ENCODE peak calls at places on chromosomes 7 and 10, in eight cellular contexts. I is HFF-Myc, X is fibroblast of lung, T is thoracic aorta, V is dorsolateral prefrontal cortex, C is endothelial cell, D is A549, U is H9. P is an unnamed sample.

GRCh38 chr7:131897016-131897789 is 340.8 kb upstream of the PODXL start:
- DNase-seq in U (peak), T (no peak), V (no peak), X (peak), I (peak), C (no peak), D (peak), P (no peak)

GRCh38 chr7:92754756-92755581 is 81.4 kb downstream of the CDK6 start:
- DNase-seq in U (no peak), I (no peak), T (no peak), C (no peak), X (peak), V (peak), D (no peak), P (no peak)

GRCh38 chr10:21929070-21929469 is 74.5 kb downstream of the DNAJC1 start:
- DNase-seq in D (no peak), V (no peak), U (no peak), C (no peak), I (no peak), X (peak), T (no peak), P (no peak)

GRCh38 chr7:69654381-69654780 is 56.1 kb downstream of the AUTS2 start:
- DNase-seq in U (no peak), D (no peak), I (no peak), C (no peak), V (no peak), T (no peak), X (no peak), P (no peak)

GRCh38 chr7:47712416-47712815 is 130.5 kb upstream of the TNS3 start:
- DNase-seq in X (no peak), V (no peak), U (no peak), I (no peak), D (no peak), C (no peak), T (no peak), P (no peak)

GRCh38 chr7:282621-283020 is 7.3 kb upstream of the FOXL3 start:
- DNase-seq in V (no peak), I (no peak), U (no peak), C (no peak), T (no peak), X (no peak), D (no peak), P (no peak)

GRCh38 chr10:124722812-124723783 is 21.1 kb downstream of the FAM53B start:
- DNase-seq in C (no peak), U (no peak), I (no peak), D (no peak), X (no peak), T (no peak), V (no peak), P (no peak)

GRCh38 chr10:132921818-132922807 is 20.3 kb downstream of the CFAP46 start:
- DNase-seq in D (no peak), C (no peak), V (no peak), X (no peak), I (no peak), U (no peak), T (no peak), P (no peak)

GRCh38 chr7:90250601-90251303 is 5.8 kb downstream of the CFAP69 start:
- DNase-seq in T (no peak), V (no peak), D (no peak), U (no peak), C (no peak), X (peak), I (no peak), P (no peak)

GRCh38 chr10:114301177-114301576 is 62.1 kb downstream of the VWA2 start:
- DNase-seq in T (no peak), C (no peak), I (no peak), U (peak), V (peak), D (no peak), X (no peak), P (no peak)

GRCh38 chr10:70068925-70069324 is 16.3 kb downstream of the MACROH2A2 start:
- DNase-seq in D (no peak), I (no peak), C (no peak), T (no peak), X (no peak), U (no peak), V (no peak), P (no peak)

GRCh38 chr10:98363188-98363587 is 51.8 kb downstream of the PYROXD2 start:
- DNase-seq in U (no peak), T (no peak), X (no peak), I (no peak), D (no peak), V (no peak), C (no peak), P (no peak)

GRCh38 chr10:14820010-14820774 is 17.6 kb downstream of the CDNF start:
- DNase-seq in X (peak), D (peak), V (no peak), T (no peak), U (no peak), I (peak), C (no peak), P (no peak)

DNA sequence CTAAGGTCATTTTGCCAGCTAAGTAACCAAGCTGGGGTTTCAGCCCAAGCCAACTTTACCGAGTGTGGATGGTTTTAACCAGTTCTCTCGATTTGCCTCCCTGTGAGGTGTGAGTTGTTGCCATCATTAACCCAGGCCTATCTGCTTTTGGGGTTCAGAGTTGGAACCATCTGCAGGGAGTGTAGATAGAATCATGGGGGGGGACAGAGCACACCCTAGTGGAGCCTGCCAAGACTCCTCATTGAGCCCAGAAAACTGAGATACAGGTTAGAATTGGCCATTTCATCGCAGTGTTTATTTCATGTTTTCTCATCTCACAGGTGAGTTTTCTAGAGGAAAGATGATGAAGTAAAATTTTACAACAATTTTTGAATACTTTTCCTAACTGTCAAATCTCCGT is 133.6 kb downstream of the SDK1 start:
- DNase-seq in X (no peak), V (no peak), U (no peak), D (no peak), C (no peak), T (no peak), I (no peak), P (no peak)
- TF ChIP-seq CTCF in X (no peak), V (no peak), U (peak), D (no peak), C (no peak), T (no peak), I (no peak), P (no peak)

GRCh38 chr7:52920977-52921376 is 114.5 kb upstream of the POM121L12 start:
- DNase-seq in U (no peak), C (no peak), X (no peak), I (no peak), D (no peak), T (no peak), V (no peak), P (no peak)
- TF ChIP-seq CTCF in U (no peak), C (no peak), X (no peak), I (no peak), D (no peak), T (no peak), V (no peak), P (no peak)

GRCh38 chr10:90148121-90148855 is 446.9 kb downstream of the KIF20B start:
- DNase-seq in V (no peak), X (peak), T (no peak), U (no peak), I (no peak), C (peak), D (no peak), P (no peak)
- TF ChIP-seq CTCF in V (peak), X (peak), T (peak), U (peak), I (peak), C (peak), D (peak), P (peak)

DNA sequence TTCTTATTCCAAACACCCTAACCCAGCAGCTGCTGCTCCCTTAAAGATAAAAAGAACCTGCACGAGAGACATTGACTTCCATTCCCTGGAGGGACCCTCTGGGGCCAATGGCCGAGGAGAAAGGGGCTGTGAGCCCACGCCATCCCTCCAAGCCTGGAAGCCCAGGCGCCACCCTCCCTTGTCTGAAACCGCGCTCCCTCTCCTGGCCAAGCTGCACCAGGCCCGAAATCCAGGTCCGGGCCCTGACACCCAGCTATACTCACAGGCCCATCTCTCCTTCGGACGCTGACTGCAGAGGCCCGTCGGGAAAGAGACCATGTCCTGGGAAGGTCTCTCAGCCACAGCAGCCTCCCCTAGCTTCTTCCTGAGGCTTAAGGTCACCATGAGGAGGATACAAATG is 196.5 kb downstream of the PTPRN2 start:
- DNase-seq in X (no peak), U (no peak), V (no peak), T (no peak), D (no peak), I (no peak), C (no peak), P (no peak)
- TF ChIP-seq CTCF in X (no peak), U (peak), V (no peak), T (no peak), D (no peak), I (no peak), C (no peak), P (no peak)

GRCh38 chr10:76697923-76698322 is 939.7 kb downstream of the KCNMA1 start:
- DNase-seq in U (no peak), T (no peak), C (no peak), I (no peak), X (no peak), V (no peak), D (no peak), P (no peak)
- TF ChIP-seq CTCF in U (peak), T (no peak), C (no peak), I (peak), X (no peak), V (no peak), D (no peak), P (no peak)

DNA sequence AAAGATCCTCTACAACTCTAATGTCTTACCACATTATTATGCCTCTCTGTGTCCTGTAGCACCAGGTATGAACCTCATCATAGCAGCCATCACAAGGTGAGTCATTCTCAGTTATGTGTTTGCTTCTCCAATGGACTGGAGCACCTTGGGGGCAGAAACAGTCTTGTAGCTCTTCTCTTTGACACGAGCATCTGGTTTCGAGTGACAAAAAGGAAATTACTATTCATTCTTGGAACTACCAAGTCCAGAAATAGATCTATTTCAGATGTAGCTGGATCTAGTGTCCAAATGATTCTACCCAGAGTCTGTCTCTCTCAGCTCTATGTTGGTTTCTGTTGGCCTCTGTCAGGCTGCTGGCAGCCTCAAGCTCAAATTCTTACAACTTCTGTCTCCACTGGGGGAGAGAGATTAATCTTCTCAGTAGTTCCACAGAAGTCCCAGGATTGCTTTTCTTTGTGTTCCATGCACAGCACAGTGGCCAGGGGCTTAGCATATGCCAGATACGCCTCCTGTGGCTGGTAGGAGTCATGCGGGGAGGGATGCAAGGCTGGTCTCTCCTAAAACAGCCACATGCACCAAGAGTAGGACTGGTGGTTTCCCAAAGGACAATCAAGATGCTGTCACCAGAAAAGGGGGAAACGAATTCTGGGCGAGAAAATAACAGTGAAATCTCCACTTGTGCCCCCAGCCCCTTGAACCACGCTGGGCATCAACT is 37.2 kb upstream of the PAPSS2 start:
- DNase-seq in T (no peak), C (no peak), V (no peak), I (no peak), U (peak), D (no peak), X (no peak), P (no peak)
- TF ChIP-seq CTCF in T (no peak), C (no peak), V (no peak), I (no peak), U (peak), D (no peak), X (no peak), P (no peak)

GRCh38 chr10:19164461-19164860 is 115.9 kb downstream of the MALRD1 start:
- DNase-seq in C (no peak), T (no peak), X (no peak), V (no peak), I (no peak), U (no peak), D (no peak), P (no peak)

GRCh38 chr10:19169684-19170083 is 121.1 kb downstream of the MALRD1 start:
- DNase-seq in V (no peak), I (no peak), U (no peak), T (no peak), C (no peak), X (peak), D (no peak), P (no peak)

DNA sequence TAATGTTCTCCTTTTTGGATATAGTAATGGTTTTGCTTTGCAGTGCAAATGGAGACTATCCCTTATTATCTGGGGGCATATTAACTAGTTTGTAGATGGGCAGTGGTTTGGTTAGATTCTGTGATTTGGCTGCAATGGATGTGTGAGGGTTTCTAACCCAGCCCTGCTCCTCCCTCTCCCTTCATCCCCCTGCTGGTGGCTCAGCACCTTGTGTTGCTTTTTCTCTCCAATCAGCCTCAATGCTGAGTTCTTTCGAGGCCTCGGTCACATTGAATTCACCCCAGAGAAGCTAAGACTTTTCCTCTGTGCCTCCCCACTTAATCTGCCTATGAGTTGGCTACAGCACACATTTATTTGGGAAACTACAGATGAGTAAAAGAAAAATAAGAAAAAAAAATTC is 120.0 kb downstream of the MALRD1 start:
- DNase-seq in X (no peak), D (no peak), U (peak), C (peak), I (no peak), T (no peak), V (no peak), P (no peak)
- TF ChIP-seq CTCF in X (peak), D (no peak), U (peak), C (peak), I (no peak), T (no peak), V (no peak), P (peak)

GRCh38 chr7:101913876-101914275 is 96.5 kb downstream of the CUX1 start:
- DNase-seq in D (no peak), V (no peak), U (no peak), T (no peak), X (peak), C (no peak), I (no peak), P (no peak)

GRCh38 chr7:101912711-101913110 is 95.3 kb downstream of the CUX1 start:
- DNase-seq in T (no peak), I (no peak), V (no peak), X (no peak), D (no peak), C (no peak), U (no peak), P (no peak)

GRCh38 chr7:101913247-101913721 is 95.9 kb downstream of the CUX1 start:
- DNase-seq in X (no peak), U (no peak), I (no peak), D (no peak), V (no peak), T (no peak), C (no peak), P (no peak)

GRCh38 chr7:101911011-101911799 is 93.8 kb downstream of the CUX1 start:
- DNase-seq in V (no peak), U (no peak), C (no peak), D (no peak), X (no peak), I (no peak), T (no peak), P (no peak)

DNA sequence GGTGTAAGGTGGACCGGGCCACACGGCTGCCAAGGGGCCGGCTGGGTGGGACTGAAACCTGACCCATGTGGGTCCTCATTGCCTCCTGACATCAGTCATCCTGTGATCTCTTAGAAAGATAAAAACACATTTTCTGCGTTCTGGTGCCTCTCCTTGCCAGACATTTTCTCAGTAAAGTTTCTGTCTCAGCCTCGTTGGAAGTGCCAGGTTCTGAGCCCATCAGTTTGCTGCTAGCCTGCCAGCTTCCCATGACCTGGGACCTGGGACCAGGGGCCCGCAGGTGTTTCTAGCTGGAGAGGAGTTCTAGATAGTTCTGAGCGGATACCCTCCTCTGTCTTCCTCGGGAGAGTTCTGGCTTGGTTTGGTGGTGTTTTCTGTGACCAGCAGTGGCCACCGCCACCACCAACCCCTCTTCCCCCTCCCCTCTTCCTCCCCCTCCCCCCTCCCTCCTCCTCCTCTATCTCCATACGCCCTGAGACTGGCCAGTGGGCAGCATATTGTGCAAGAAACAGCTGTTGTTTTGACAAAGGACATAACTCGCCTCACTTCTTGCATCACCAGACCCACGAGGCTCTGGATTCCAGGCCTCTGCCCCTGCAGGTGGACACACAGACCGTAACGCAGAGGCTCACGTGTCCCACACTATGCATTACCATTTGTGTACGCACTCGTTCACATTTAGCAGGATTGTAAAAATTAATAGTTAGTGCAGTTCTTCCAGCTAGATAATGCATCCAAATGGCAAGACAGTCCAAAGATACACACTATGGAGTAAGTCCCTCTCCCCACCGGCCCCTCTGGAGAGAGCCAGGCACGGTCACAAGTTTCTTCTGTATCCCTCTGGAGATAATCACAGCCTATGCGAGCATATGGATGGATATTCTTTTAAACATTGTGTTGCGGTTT is 94.6 kb downstream of the CUX1 start:
- DNase-seq in U (no peak), T (no peak), I (no peak), C (no peak), X (no peak), D (no peak), V (no peak), P (no peak)
- TF ChIP-seq CTCF in U (no peak), T (no peak), I (no peak), C (no peak), X (peak), D (no peak), V (no peak), P (no peak)

DNA sequence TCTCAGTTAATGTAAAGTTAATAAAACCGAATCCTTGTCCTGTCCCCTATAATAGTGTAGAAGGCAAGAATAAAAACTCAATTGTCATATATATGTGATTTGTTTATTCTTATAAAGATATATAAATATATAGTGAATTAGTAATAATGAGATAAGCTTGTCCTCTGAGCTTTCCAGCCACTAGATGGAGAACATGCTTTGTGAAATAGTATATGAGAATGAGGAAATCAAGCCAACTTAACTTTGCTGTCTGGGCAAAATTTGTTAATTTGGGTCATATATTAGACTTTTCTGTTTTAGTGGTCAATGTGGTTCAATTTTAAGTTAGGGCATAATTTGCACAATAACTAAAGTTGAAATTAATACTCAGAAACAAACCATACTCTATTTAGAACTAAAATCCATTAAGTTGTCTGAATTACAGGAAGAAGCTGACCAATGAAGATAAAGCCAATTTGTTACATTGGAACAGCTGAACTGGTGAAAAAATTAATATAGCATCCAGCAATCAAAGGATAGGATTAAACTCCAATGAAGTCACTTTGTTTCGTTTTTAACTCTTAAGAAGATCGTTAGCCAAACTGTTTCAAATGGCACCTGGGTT is 595.0 kb downstream of the ARL4A start:
- DNase-seq in D (no peak), U (no peak), I (no peak), X (peak), T (no peak), C (no peak), V (no peak), P (no peak)
- TF ChIP-seq CTCF in D (peak), U (peak), I (no peak), X (peak), T (no peak), C (no peak), V (peak), P (peak)

P was measured in neural crest cell.